ENCODE peak calls at places on chromosomes 5 and 9, in four cellular contexts. One of them, this sample, is unnamed.
A peak's percentile ranks its signal among the peaks of the same experiment; 100 is the strongest.

GRCh38 chr5:173451031-173451430 is 122.8 kb upstream of the STC2 start:
- DNase-seq in SK-N-SH: peak; percentile 48
- DNase-seq in K562: peak; percentile 44
- DNase-seq in HepG2: peak; percentile 49
- DNase-seq in this sample: no peak

GRCh38 chr5:180848878-180849277 is 12.2 kb downstream of the ZFP62 start:
- DNase-seq in HepG2: no peak
- DNase-seq in K562: no peak
- DNase-seq in SK-N-SH: no peak
- DNase-seq in this sample: no peak

GRCh38 chr9:129473523-129474244 is 147.2 kb downstream of the C9orf50 start:
- DNase-seq in HepG2: no peak
- DNase-seq in SK-N-SH: no peak
- DNase-seq in K562: peak; percentile 38
- DNase-seq in this sample: no peak

GRCh38 chr9:72454871-72455471 is 66.4 kb upstream of the TMC1 start:
- DNase-seq in HepG2: peak; percentile 65
- DNase-seq in K562: no peak
- DNase-seq in SK-N-SH: no peak
- DNase-seq in this sample: no peak

GRCh38 chr5:157175071-157175612 is 5.5 kb upstream of the ITK start:
- DNase-seq in SK-N-SH: no peak
- DNase-seq in HepG2: no peak
- DNase-seq in K562: no peak
- DNase-seq in this sample: no peak

GRCh38 chr9:134627417-134628353 is 13.9 kb upstream of the COL5A1 start:
- DNase-seq in SK-N-SH: no peak
- DNase-seq in HepG2: no peak
- DNase-seq in K562: no peak
- DNase-seq in this sample: no peak

GRCh38 chr9:86116425-86116824 is 17.1 kb upstream of the GOLM1 start:
- DNase-seq in SK-N-SH: no peak
- DNase-seq in HepG2: no peak
- DNase-seq in K562: no peak
- DNase-seq in this sample: no peak

GRCh38 chr5:52769061-52769460 is 18.7 kb upstream of the ITGA1 start:
- DNase-seq in K562: no peak
- DNase-seq in SK-N-SH: no peak
- DNase-seq in HepG2: no peak
- DNase-seq in this sample: no peak

GRCh38 chr5:132771559-132771998 is 5.5 kb downstream of the SEPTIN8 start:
- DNase-seq in K562: no peak
- DNase-seq in SK-N-SH: no peak
- DNase-seq in HepG2: peak; percentile 90
- DNase-seq in this sample: no peak

GRCh38 chr5:83277154-83277553 is 194.4 kb upstream of the VCAN start:
- DNase-seq in K562: no peak
- DNase-seq in HepG2: no peak
- DNase-seq in SK-N-SH: no peak
- DNase-seq in this sample: no peak

GRCh38 chr5:133846478-133847226 is 121.8 kb downstream of the C5orf15 start:
- DNase-seq in SK-N-SH: no peak
- DNase-seq in K562: no peak
- DNase-seq in HepG2: no peak
- DNase-seq in this sample: no peak

GRCh38 chr9:133254471-133254870 is 20.5 kb downstream of the ABO start:
- DNase-seq in SK-N-SH: no peak
- DNase-seq in HepG2: no peak
- DNase-seq in K562: no peak
- DNase-seq in this sample: no peak

GRCh38 chr9:129458155-129458661 is 162.7 kb downstream of the C9orf50 start:
- DNase-seq in SK-N-SH: no peak
- DNase-seq in K562: peak; percentile 33
- DNase-seq in HepG2: peak; percentile 51
- DNase-seq in this sample: peak; percentile 24

GRCh38 chr5:98206566-98206965 is 566.9 kb upstream of the RGMB start:
- DNase-seq in K562: no peak
- DNase-seq in SK-N-SH: no peak
- DNase-seq in HepG2: no peak
- DNase-seq in this sample: no peak

GRCh38 chr5:121313886-121314285 is 537.8 kb upstream of the FTMT start:
- DNase-seq in HepG2: no peak
- DNase-seq in K562: peak; percentile 11
- DNase-seq in SK-N-SH: no peak
- DNase-seq in this sample: no peak

GRCh38 chr9:121945281-121945680 is 147.8 kb downstream of the TTLL11 start:
- DNase-seq in K562: no peak
- DNase-seq in SK-N-SH: no peak
- DNase-seq in HepG2: no peak
- DNase-seq in this sample: no peak

GRCh38 chr9:78563269-78563668 is 266.3 kb downstream of the PSAT1 start:
- DNase-seq in SK-N-SH: no peak
- DNase-seq in K562: no peak
- DNase-seq in HepG2: no peak
- DNase-seq in this sample: no peak

GRCh38 chr9:27129221-27129620 is 20.2 kb downstream of the TEK start:
- DNase-seq in K562: no peak
- DNase-seq in SK-N-SH: no peak
- DNase-seq in HepG2: no peak
- DNase-seq in this sample: no peak

GRCh38 chr9:89000973-89001916 is 10.0 kb downstream of the S1PR3 start:
- DNase-seq in HepG2: peak; percentile 65
- DNase-seq in SK-N-SH: peak; percentile 86
- DNase-seq in K562: peak; percentile 83
- DNase-seq in this sample: no peak

GRCh38 chr9:134187110-134187531 is 22.8 kb upstream of the RNU6ATAC start:
- DNase-seq in HepG2: no peak
- DNase-seq in K562: no peak
- DNase-seq in SK-N-SH: peak; percentile 28
- DNase-seq in this sample: no peak

GRCh38 chr9:12794024-12794799 is 19.4 kb downstream of the LURAP1L start:
- DNase-seq in SK-N-SH: no peak
- DNase-seq in HepG2: peak; percentile 35
- DNase-seq in K562: no peak
- DNase-seq in this sample: no peak

GRCh38 chr9:98536542-98537173 is 172.1 kb downstream of the GABBR2 start:
- DNase-seq in HepG2: peak; percentile 5
- DNase-seq in K562: peak; percentile 82
- DNase-seq in SK-N-SH: no peak
- DNase-seq in this sample: peak; percentile 4

GRCh38 chr9:121067655-121068054 is 7.1 kb upstream of the CNTRL start:
- DNase-seq in HepG2: no peak
- DNase-seq in K562: no peak
- DNase-seq in SK-N-SH: no peak
- DNase-seq in this sample: no peak

GRCh38 chr5:50969207-50970145 is 303.0 kb downstream of the PARP8 start:
- DNase-seq in SK-N-SH: peak; percentile 80
- DNase-seq in HepG2: no peak
- DNase-seq in K562: no peak
- DNase-seq in this sample: no peak

DNA sequence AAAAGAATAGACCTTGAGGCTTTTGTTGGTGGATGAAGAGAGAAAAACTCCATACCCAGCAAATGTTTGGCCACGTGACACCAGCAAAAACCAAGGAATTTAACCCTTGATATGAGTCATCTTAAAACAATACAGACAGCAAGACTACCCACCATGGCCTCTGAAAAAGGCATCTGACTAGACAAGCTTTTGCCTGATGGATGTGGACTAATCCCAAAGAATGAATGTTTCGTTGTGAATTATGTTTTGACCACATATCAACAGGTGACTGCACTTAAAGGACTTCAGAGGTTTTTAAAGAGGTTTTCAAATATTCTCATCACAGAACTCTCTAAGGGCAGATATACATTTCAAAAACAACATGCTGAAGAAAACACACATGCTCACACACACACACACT is 33.0 kb upstream of the SLC1A3 start:
- DNase-seq in SK-N-SH: no peak
- DNase-seq in K562: no peak
- DNase-seq in HepG2: no peak
- DNase-seq in this sample: no peak
- TF ChIP-seq FOXM1 in SK-N-SH: no peak
- TF ChIP-seq FOXM1 in K562: no peak
- TF ChIP-seq FOXM1 in HepG2: no peak
- TF ChIP-seq FOXM1 in this sample: no peak

GRCh38 chr5:68285857-68286611 is 70.5 kb downstream of the PIK3R1 start:
- DNase-seq in HepG2: peak; percentile 40
- DNase-seq in SK-N-SH: peak; percentile 36
- DNase-seq in K562: peak; percentile 75
- DNase-seq in this sample: no peak
- TF ChIP-seq GABPA in HepG2: no peak
- TF ChIP-seq GABPA in SK-N-SH: no peak
- TF ChIP-seq GABPA in K562: no peak
- TF ChIP-seq GABPA in this sample: no peak

GRCh38 chr5:14741131-14741530 is 76.6 kb downstream of the OTULIN start:
- DNase-seq in SK-N-SH: no peak
- DNase-seq in HepG2: no peak
- DNase-seq in K562: no peak
- DNase-seq in this sample: no peak
- TF ChIP-seq FOXM1 in SK-N-SH: no peak
- TF ChIP-seq FOXM1 in HepG2: no peak
- TF ChIP-seq FOXM1 in K562: no peak
- TF ChIP-seq FOXM1 in this sample: no peak

DNA sequence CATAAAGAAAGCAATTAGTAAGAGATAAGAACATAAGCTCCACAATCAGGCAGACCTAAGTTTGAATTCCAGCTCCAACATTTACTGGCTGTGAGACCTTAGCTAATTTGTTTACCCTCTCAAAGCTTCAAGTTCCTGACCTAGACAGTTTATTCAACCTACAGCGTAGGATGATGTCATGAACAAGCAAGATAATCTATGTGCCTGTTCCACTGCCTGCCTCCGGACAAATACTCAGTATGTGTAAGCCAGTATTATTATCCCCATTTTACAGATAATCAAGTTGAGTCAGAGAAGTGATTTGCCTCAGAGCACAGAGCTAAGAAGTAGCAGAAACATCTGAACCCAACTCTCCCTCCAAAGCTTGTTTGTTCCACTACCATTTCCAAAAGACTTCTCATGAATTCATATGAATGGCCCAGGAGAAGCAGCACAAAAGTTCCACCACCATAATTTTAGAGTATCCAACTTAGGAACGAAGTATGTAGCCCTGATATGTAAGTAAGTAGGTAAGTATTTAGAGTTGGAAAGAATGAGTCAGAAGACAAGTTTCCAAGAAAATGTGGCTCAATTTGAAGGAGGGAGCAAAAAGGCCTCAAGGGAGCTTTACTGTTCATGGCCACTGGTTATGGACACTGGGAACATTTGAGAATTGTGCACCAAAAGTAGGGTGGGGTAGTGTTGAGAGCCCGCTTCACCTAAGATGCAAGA is 398.2 kb downstream of the NFIB start:
- DNase-seq in HepG2: no peak
- DNase-seq in SK-N-SH: no peak
- DNase-seq in K562: no peak
- DNase-seq in this sample: no peak
- TF ChIP-seq GABPA in HepG2: no peak
- TF ChIP-seq GABPA in SK-N-SH: no peak
- TF ChIP-seq GABPA in K562: no peak
- TF ChIP-seq GABPA in this sample: no peak

GRCh38 chr9:116153765-116154333 is at the start of gene PAPPA:
- DNase-seq in SK-N-SH: no peak
- DNase-seq in HepG2: no peak
- DNase-seq in K562: no peak
- DNase-seq in this sample: no peak

GRCh38 chr9:116151966-116152381 is 1.6 kb upstream of the PAPPA start:
- DNase-seq in K562: no peak
- DNase-seq in SK-N-SH: no peak
- DNase-seq in HepG2: no peak
- DNase-seq in this sample: no peak

GRCh38 chr9:116152941-116153764 is 438 bp upstream of the PAPPA start:
- DNase-seq in SK-N-SH: peak; percentile 17
- DNase-seq in K562: no peak
- DNase-seq in HepG2: no peak
- DNase-seq in this sample: no peak

GRCh38 chr9:116151199-116151598 is 2.4 kb upstream of the PAPPA start:
- DNase-seq in HepG2: no peak
- DNase-seq in K562: no peak
- DNase-seq in SK-N-SH: no peak
- DNase-seq in this sample: no peak

DNA sequence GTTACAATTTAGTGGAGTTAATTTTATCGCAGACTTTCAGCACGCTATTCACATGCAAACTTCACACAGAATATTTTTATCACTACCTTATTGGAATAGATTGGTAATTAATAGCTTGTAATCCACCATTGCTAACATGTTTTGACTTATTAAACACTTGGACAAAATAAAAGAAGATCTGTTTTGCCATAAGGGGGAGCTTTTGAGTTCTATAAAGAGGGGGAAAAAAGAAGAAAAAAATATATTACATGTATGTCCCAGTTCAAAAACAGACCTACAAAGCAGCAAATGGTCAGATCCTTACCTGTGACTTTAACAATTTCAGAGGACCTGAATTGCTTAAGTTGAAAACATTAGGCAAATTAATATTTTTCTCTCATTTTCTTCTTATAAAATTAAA is 1.2 kb upstream of the PAPPA start:
- DNase-seq in HepG2: peak; percentile 16
- DNase-seq in SK-N-SH: peak; percentile 29
- DNase-seq in K562: peak; percentile 11
- DNase-seq in this sample: no peak
- TF ChIP-seq FOXM1 in HepG2: no peak
- TF ChIP-seq FOXM1 in SK-N-SH: no peak
- TF ChIP-seq FOXM1 in K562: no peak
- TF ChIP-seq FOXM1 in this sample: no peak

GRCh38 chr5:25979086-25979485 is 1059.3 kb downstream of the CDH9 start:
- DNase-seq in SK-N-SH: no peak
- DNase-seq in K562: no peak
- DNase-seq in HepG2: no peak
- DNase-seq in this sample: no peak

GRCh38 chr5:25970906-25971489 is 1067.4 kb downstream of the CDH9 start:
- DNase-seq in SK-N-SH: no peak
- DNase-seq in K562: no peak
- DNase-seq in HepG2: no peak
- DNase-seq in this sample: no peak

GRCh38 chr5:25975881-25976280 is 1062.5 kb downstream of the CDH9 start:
- DNase-seq in K562: no peak
- DNase-seq in SK-N-SH: no peak
- DNase-seq in HepG2: no peak
- DNase-seq in this sample: no peak
- TF ChIP-seq GABPA in K562: no peak
- TF ChIP-seq GABPA in SK-N-SH: no peak
- TF ChIP-seq GABPA in HepG2: no peak
- TF ChIP-seq GABPA in this sample: no peak

This sample was measured in GM12878.